ENCODE peak calls at places on chromosomes 12 and 14, in five cellular contexts. One of them, this sample, is unnamed.

GRCh38 chr14:76710093-76711010 is 50.9 kb upstream of the VASH1 start:
- DNase-seq in erythroblast: peak; percentile 38
- DNase-seq in activated CD4-positive, alpha-beta T cell treated with anti-CD3 and anti-CD28 coated beads, Interleukin-2, amount 50 U/mL, for 1 hour: peak; percentile 9
- DNase-seq in ureter: peak; percentile 40
- DNase-seq in dorsolateral prefrontal cortex: no peak
- DNase-seq in this sample: no peak

GRCh38 chr12:49357099-49357678 is 10.1 kb upstream of the SPATS2 start:
- DNase-seq in erythroblast: peak; percentile 42
- DNase-seq in activated CD4-positive, alpha-beta T cell treated with anti-CD3 and anti-CD28 coated beads, Interleukin-2, amount 50 U/mL, for 1 hour: no peak
- DNase-seq in ureter: no peak
- DNase-seq in dorsolateral prefrontal cortex: no peak
- DNase-seq in this sample: no peak

GRCh38 chr12:124917841-124918621 is 3.6 kb upstream of the UBC start:
- DNase-seq in erythroblast: no peak
- DNase-seq in activated CD4-positive, alpha-beta T cell treated with anti-CD3 and anti-CD28 coated beads, Interleukin-2, amount 50 U/mL, for 1 hour: no peak
- DNase-seq in ureter: no peak
- DNase-seq in dorsolateral prefrontal cortex: no peak
- DNase-seq in this sample: no peak

GRCh38 chr12:752673-753400 is 458 bp downstream of the WNK1 start:
- DNase-seq in erythroblast: peak; percentile 82
- DNase-seq in activated CD4-positive, alpha-beta T cell treated with anti-CD3 and anti-CD28 coated beads, Interleukin-2, amount 50 U/mL, for 1 hour: peak; percentile 33
- DNase-seq in ureter: no peak
- DNase-seq in dorsolateral prefrontal cortex: no peak
- DNase-seq in this sample: peak; percentile 55

GRCh38 chr12:9721394-9722092 is 11.4 kb downstream of the CLECL1 start:
- DNase-seq in erythroblast: no peak
- DNase-seq in activated CD4-positive, alpha-beta T cell treated with anti-CD3 and anti-CD28 coated beads, Interleukin-2, amount 50 U/mL, for 1 hour: no peak
- DNase-seq in ureter: no peak
- DNase-seq in dorsolateral prefrontal cortex: no peak
- DNase-seq in this sample: no peak

GRCh38 chr14:104158827-104159798 is 20.7 kb downstream of the KIF26A start:
- DNase-seq in erythroblast: peak; percentile 99
- DNase-seq in activated CD4-positive, alpha-beta T cell treated with anti-CD3 and anti-CD28 coated beads, Interleukin-2, amount 50 U/mL, for 1 hour: no peak
- DNase-seq in ureter: no peak
- DNase-seq in dorsolateral prefrontal cortex: no peak
- DNase-seq in this sample: no peak

GRCh38 chr14:58055497-58055896 is 96.5 kb downstream of the ARMH4 start:
- DNase-seq in erythroblast: no peak
- DNase-seq in activated CD4-positive, alpha-beta T cell treated with anti-CD3 and anti-CD28 coated beads, Interleukin-2, amount 50 U/mL, for 1 hour: no peak
- DNase-seq in ureter: no peak
- DNase-seq in dorsolateral prefrontal cortex: no peak
- DNase-seq in this sample: no peak

GRCh38 chr12:103848917-103849491 is 8.0 kb upstream of the NT5DC3 start:
- DNase-seq in erythroblast: no peak
- DNase-seq in activated CD4-positive, alpha-beta T cell treated with anti-CD3 and anti-CD28 coated beads, Interleukin-2, amount 50 U/mL, for 1 hour: no peak
- DNase-seq in ureter: no peak
- DNase-seq in dorsolateral prefrontal cortex: no peak
- DNase-seq in this sample: no peak

GRCh38 chr14:35406811-35407630 is 2.5 kb upstream of the NFKBIA start:
- DNase-seq in erythroblast: peak; percentile 55
- DNase-seq in activated CD4-positive, alpha-beta T cell treated with anti-CD3 and anti-CD28 coated beads, Interleukin-2, amount 50 U/mL, for 1 hour: no peak
- DNase-seq in ureter: no peak
- DNase-seq in dorsolateral prefrontal cortex: no peak
- DNase-seq in this sample: peak; percentile 12

GRCh38 chr14:86321151-86321550 is 791.2 kb downstream of the FLRT2 start:
- DNase-seq in erythroblast: no peak
- DNase-seq in activated CD4-positive, alpha-beta T cell treated with anti-CD3 and anti-CD28 coated beads, Interleukin-2, amount 50 U/mL, for 1 hour: no peak
- DNase-seq in ureter: no peak
- DNase-seq in dorsolateral prefrontal cortex: no peak
- DNase-seq in this sample: no peak

GRCh38 chr14:68977137-68977740 is 1.9 kb downstream of the ACTN1 start:
- DNase-seq in erythroblast: no peak
- DNase-seq in activated CD4-positive, alpha-beta T cell treated with anti-CD3 and anti-CD28 coated beads, Interleukin-2, amount 50 U/mL, for 1 hour: no peak
- DNase-seq in ureter: no peak
- DNase-seq in dorsolateral prefrontal cortex: no peak
- DNase-seq in this sample: no peak

GRCh38 chr14:21056520-21057163 is 980 bp upstream of the RNASE8 start:
- DNase-seq in erythroblast: no peak
- DNase-seq in activated CD4-positive, alpha-beta T cell treated with anti-CD3 and anti-CD28 coated beads, Interleukin-2, amount 50 U/mL, for 1 hour: no peak
- DNase-seq in ureter: no peak
- DNase-seq in dorsolateral prefrontal cortex: no peak
- DNase-seq in this sample: no peak

This sample was measured in anterior cingulate cortex.